ENCODE peak calls at places on chromosome 7, in ten cellular contexts. H, Y, W, F, G, V, D, T, N and S are unnamed samples.

GRCh38 chr7:184768-185264 is 7.6 kb upstream of the FAM20C start:
- DNase-seq in H (no peak), F (peak; percentile 65), W (no peak), Y (no peak), G (no peak), N (no peak), D (no peak), V (no peak), T (no peak), S (no peak)

GRCh38 chr7:108291135-108291508 is 161.0 kb upstream of the LAMB4 start:
- DNase-seq in N (no peak), D (no peak), G (no peak), Y (no peak), V (no peak), H (no peak), W (no peak), F (no peak), T (no peak), S (no peak)

GRCh38 chr7:111159426-111159825 is 68.5 kb downstream of the LRRN3 start:
- DNase-seq in W (no peak), G (no peak), T (no peak), V (no peak), D (peak; percentile 9), F (peak; percentile 57), Y (peak; percentile 36), N (no peak), H (no peak), S (no peak)

GRCh38 chr7:51327287-51327717 is 10.7 kb upstream of the COBL start:
- DNase-seq in Y (no peak), W (no peak), H (no peak), V (no peak), F (no peak), D (no peak), T (no peak), N (no peak), G (no peak), S (no peak)

GRCh38 chr7:158239290-158239981 is 348.2 kb downstream of the PTPRN2 start:
- DNase-seq in Y (peak; percentile 14), D (no peak), T (no peak), H (no peak), N (no peak), G (no peak), W (no peak), F (no peak), V (no peak), S (no peak)

GRCh38 chr7:96178581-96178980 is 143.3 kb downstream of the SLC25A13 start:
- DNase-seq in T (no peak), Y (peak; percentile 54), D (no peak), H (no peak), V (no peak), N (no peak), G (no peak), W (no peak), F (peak; percentile 72), S (no peak)

GRCh38 chr7:22301790-22302189 is 55.2 kb downstream of the RAPGEF5 start:
- DNase-seq in N (no peak), F (no peak), D (no peak), V (no peak), H (no peak), W (no peak), T (no peak), G (no peak), Y (no peak), S (no peak)

GRCh38 chr7:105656922-105657521 is 75.7 kb upstream of the EFCAB10 start:
- DNase-seq in N (no peak), V (peak; percentile 80), Y (peak; percentile 61), G (no peak), T (no peak), H (peak; percentile 51), D (no peak), W (no peak), F (peak; percentile 32), S (peak; percentile 58)

GRCh38 chr7:95871078-95871848 is 98.9 kb downstream of the DYNC1I1 start:
- DNase-seq in V (no peak), W (no peak), F (peak; percentile 62), Y (peak; percentile 66), D (peak; percentile 25), H (no peak), T (no peak), N (peak; percentile 49), G (peak; percentile 66), S (no peak)

GRCh38 chr7:45033931-45034290 is 33.9 kb downstream of the CCM2 start:
- DNase-seq in D (no peak), Y (peak; percentile 97), G (no peak), W (no peak), V (no peak), H (no peak), T (no peak), F (no peak), N (no peak), S (no peak)

GRCh38 chr7:25663877-25664276 is 435.6 kb upstream of the NPVF start:
- DNase-seq in V (no peak), W (no peak), T (no peak), G (no peak), H (no peak), F (no peak), D (no peak), Y (no peak), N (no peak), S (no peak)

GRCh38 chr7:49038821-49039358 is 114.5 kb downstream of the CDC14C start:
- DNase-seq in T (no peak), V (no peak), N (no peak), Y (no peak), W (no peak), F (no peak), H (no peak), D (no peak), G (no peak), S (no peak)

GRCh38 chr7:13181221-13181620 is 493.8 kb downstream of the ARL4A start:
- DNase-seq in G (no peak), V (no peak), Y (peak; percentile 28), D (no peak), F (peak; percentile 65), T (no peak), H (no peak), N (peak; percentile 24), W (no peak), S (no peak)

GRCh38 chr7:115008465-115009114 is 86.7 kb downstream of the MDFIC start:
- DNase-seq in V (no peak), T (no peak), G (no peak), D (no peak), F (no peak), W (no peak), Y (no peak), H (no peak), N (no peak), S (peak; percentile 4)

GRCh38 chr7:94394058-94394398 is 667 bp upstream of the COL1A2 start:
- DNase-seq in D (no peak), N (no peak), V (no peak), G (no peak), T (no peak), F (no peak), Y (no peak), H (no peak), W (no peak), S (no peak)

GRCh38 chr7:21902240-21902639 is 43.5 kb downstream of the CDCA7L start:
- DNase-seq in H (no peak), D (no peak), Y (peak; percentile 17), T (no peak), F (peak; percentile 21), G (no peak), W (no peak), N (no peak), V (no peak), S (no peak)

GRCh38 chr7:73892003-73892975 is 31.3 kb downstream of the TMEM270 start:
- DNase-seq in Y (peak; percentile 71), V (no peak), N (no peak), G (no peak), H (no peak), W (no peak), F (peak; percentile 80), T (no peak), D (no peak), S (no peak)

GRCh38 chr7:155521743-155522398 is 24.5 kb downstream of the CNPY1 start:
- DNase-seq in F (no peak), G (no peak), H (no peak), V (no peak), D (no peak), Y (no peak), T (no peak), N (no peak), W (no peak), S (no peak)

GRCh38 chr7:155162422-155162821 is 92.3 kb downstream of the HTR5A start:
- DNase-seq in V (no peak), T (no peak), W (no peak), N (no peak), H (no peak), G (no peak), F (no peak), D (no peak), Y (no peak), S (no peak)

GRCh38 chr7:17406756-17407155 is 108.3 kb downstream of the AHR start:
- DNase-seq in N (no peak), H (no peak), G (no peak), F (peak; percentile 78), V (no peak), Y (peak; percentile 63), D (no peak), W (no peak), T (no peak), S (no peak)

GRCh38 chr7:80373431-80374032 is 138.3 kb downstream of the GNAT3 start:
- DNase-seq in H (no peak), Y (no peak), F (no peak), V (no peak), G (no peak), T (no peak), N (no peak), D (no peak), W (no peak), S (no peak)

GRCh38 chr7:1526271-1526754 is 4.2 kb upstream of the MAFK start:
- DNase-seq in Y (peak; percentile 51), T (no peak), F (no peak), N (no peak), V (no peak), D (no peak), H (no peak), W (no peak), G (no peak), S (no peak)

GRCh38 chr7:16652888-16653287 is 6.9 kb downstream of the BZW2 start:
- DNase-seq in H (no peak), N (no peak), V (no peak), D (no peak), Y (peak; percentile 92), T (no peak), G (no peak), W (no peak), F (no peak), S (no peak)

GRCh38 chr7:29035044-29035740 is 77.1 kb upstream of the TRIL start:
- DNase-seq in H (no peak), F (peak; percentile 94), G (no peak), V (no peak), D (peak; percentile 65), Y (peak; percentile 89), W (no peak), N (no peak), T (no peak), S (no peak)

GRCh38 chr7:121140790-121141189 is 152.3 kb downstream of the CPED1 start:
- DNase-seq in H (no peak), Y (no peak), W (no peak), D (no peak), F (peak; percentile 12), G (no peak), T (no peak), V (no peak), N (no peak), S (no peak)

GRCh38 chr7:149776848-149777407 is 3.5 kb upstream of the ZNF467 start:
- DNase-seq in D (no peak), N (no peak), T (no peak), V (no peak), Y (no peak), W (no peak), G (no peak), F (no peak), H (no peak), S (no peak)

GRCh38 chr7:39130740-39131538 is 153.2 kb downstream of the POU6F2 start:
- DNase-seq in Y (no peak), D (no peak), H (no peak), F (no peak), G (no peak), V (no peak), T (no peak), W (no peak), N (no peak), S (no peak)

GRCh38 chr7:63023182-63023787 is 975.4 kb upstream of the ZNF722 start:
- DNase-seq in F (no peak), G (no peak), T (no peak), D (no peak), W (no peak), N (no peak), H (no peak), V (no peak), Y (no peak), S (no peak)